ENCODE peak calls at places on chromosomes 5 and 9, in four cellular contexts. I is thoracic aorta, B is mesothelial cell of epicardium, R is kidney. D is an unnamed sample.

GRCh38 chr5:146565764-146566163 is 49.8 kb upstream of the GPR151 start:
- DNase-seq in R (no peak), B (no peak), I (no peak), D (no peak)

GRCh38 chr5:106640511-106640910 is 1030.2 kb downstream of the EFNA5 start:
- DNase-seq in R (no peak), B (no peak), I (no peak), D (no peak)

GRCh38 chr5:176739461-176740051 is 70.8 kb upstream of the UNC5A start:
- DNase-seq in B (no peak), I (no peak), R (no peak), D (no peak)

GRCh38 chr5:15252331-15252730 is 247.6 kb upstream of the FBXL7 start:
- DNase-seq in R (no peak), I (no peak), B (no peak), D (no peak)

GRCh38 chr9:133144142-133144886 is 19.4 kb downstream of the GBGT1 start:
- DNase-seq in I (peak), B (peak), R (peak), D (peak)

GRCh38 chr9:10265102-10265708 is 347.6 kb downstream of the PTPRD start:
- DNase-seq in B (no peak), I (no peak), R (no peak), D (no peak)

GRCh38 chr9:33750307-33750838 is 45.0 kb upstream of the PRSS3 start:
- DNase-seq in B (no peak), R (no peak), I (no peak), D (no peak)

GRCh38 chr9:130023994-130024596 is 18.9 kb downstream of the FNBP1 start:
- DNase-seq in I (no peak), B (no peak), R (no peak), D (no peak)

GRCh38 chr9:78590068-78590467 is 293.1 kb downstream of the PSAT1 start:
- DNase-seq in R (no peak), I (no peak), B (no peak), D (no peak)

GRCh38 chr9:82206490-82206889 is 217.9 kb downstream of the SPATA31D1 start:
- DNase-seq in B (no peak), I (no peak), R (no peak), D (no peak)

GRCh38 chr9:120032639-120033038 is 547.3 kb downstream of the CDK5RAP2 start:
- DNase-seq in B (no peak), I (no peak), R (no peak), D (no peak)

GRCh38 chr9:113343732-113344231 is 3.7 kb upstream of the WDR31 start:
- DNase-seq in R (peak), B (peak), I (peak), D (no peak)

GRCh38 chr9:130143974-130144373 is 28.2 kb upstream of the NCS1 start:
- DNase-seq in R (no peak), B (no peak), I (no peak), D (no peak)

GRCh38 chr9:131096490-131097258 is at the start of gene AIF1L:
- DNase-seq in I (no peak), R (peak), B (peak), D (no peak)

GRCh38 chr5:2910401-2911175 is 159.1 kb upstream of the IRX2 start:
- DNase-seq in I (no peak), B (no peak), R (no peak), D (no peak)

GRCh38 chr5:71955718-71956117 is 151.6 kb upstream of the MAP1B start:
- DNase-seq in B (no peak), I (no peak), R (no peak), D (no peak)

GRCh38 chr9:87853843-87854242 is 28.8 kb upstream of the SPATA31E1 start:
- DNase-seq in R (no peak), B (no peak), I (no peak), D (no peak)

GRCh38 chr9:109182940-109183798 is 16.1 kb upstream of the FRRS1L start:
- DNase-seq in I (no peak), B (no peak), R (no peak), D (no peak)

GRCh38 chr5:177476531-177477233 is 3.2 kb upstream of the DBN1 start:
- DNase-seq in B (no peak), I (peak), R (peak), D (no peak)

GRCh38 chr5:174998131-174998730 is 273.8 kb downstream of the MSX2 start:
- DNase-seq in R (no peak), B (no peak), I (no peak), D (no peak)

GRCh38 chr5:15191012-15191411 is 309.0 kb upstream of the FBXL7 start:
- DNase-seq in I (no peak), R (no peak), B (no peak), D (no peak)

GRCh38 chr9:130607640-130608420 is 28.5 kb downstream of the FUBP3 start:
- DNase-seq in I (no peak), B (no peak), R (no peak), D (no peak)

GRCh38 chr5:97071101-97071500 is 71.3 kb downstream of the LIX1 start:
- DNase-seq in I (no peak), R (no peak), B (no peak), D (no peak)

GRCh38 chr9:95435074-95435728 is 81.6 kb downstream of the PTCH1 start:
- DNase-seq in I (no peak), R (no peak), B (no peak), D (no peak)

GRCh38 chr5:155952486-155953105 is 374.4 kb upstream of the SGCD start:
- DNase-seq in B (no peak), I (no peak), R (no peak), D (no peak)

GRCh38 chr5:52710972-52711596 is 76.6 kb upstream of the ITGA1 start:
- DNase-seq in B (no peak), I (no peak), R (no peak), D (no peak)

GRCh38 chr5:115559524-115559923 is 14.9 kb upstream of the FEM1C start:
- DNase-seq in I (no peak), R (no peak), B (no peak), D (no peak)

GRCh38 chr5:52743970-52744369 is 43.7 kb upstream of the ITGA1 start:
- DNase-seq in B (no peak), R (no peak), I (no peak), D (no peak)

GRCh38 chr5:32276173-32276853 is 36.4 kb downstream of the MTMR12 start:
- DNase-seq in I (no peak), B (no peak), R (no peak), D (no peak)

GRCh38 chr5:9564752-9565151 is 18.9 kb upstream of the SEMA5A start:
- DNase-seq in I (no peak), B (no peak), R (no peak), D (no peak)

GRCh38 chr9:137982132-137982666 is 104.6 kb downstream of the CACNA1B start:
- DNase-seq in B (no peak), I (no peak), R (no peak), D (no peak)

GRCh38 chr9:83065233-83065632 is 2.3 kb upstream of the RASEF start:
- DNase-seq in B (no peak), R (no peak), I (no peak), D (no peak)

GRCh38 chr9:89755835-89756234 is 151.0 kb downstream of the GADD45G start:
- DNase-seq in I (no peak), R (no peak), B (no peak), D (no peak)

GRCh38 chr5:56815657-56816545 is 552 bp downstream of the MAP3K1 start:
- DNase-seq in I (no peak), B (peak), R (peak), D (peak)

GRCh38 chr5:145811834-145812625 is 23.1 kb downstream of the PRELID2 start:
- DNase-seq in R (no peak), I (no peak), B (no peak), D (no peak)

GRCh38 chr5:129392681-129393080 is 67.4 kb upstream of the ADAMTS19 start:
- DNase-seq in B (no peak), R (no peak), I (no peak), D (no peak)

GRCh38 chr9:90035471-90035870 is 430.7 kb downstream of the GADD45G start:
- DNase-seq in I (no peak), R (no peak), B (no peak), D (no peak)

GRCh38 chr5:35938518-35939227 is at the start of gene CAPSL:
- DNase-seq in I (no peak), R (no peak), B (peak), D (no peak)

DNA sequence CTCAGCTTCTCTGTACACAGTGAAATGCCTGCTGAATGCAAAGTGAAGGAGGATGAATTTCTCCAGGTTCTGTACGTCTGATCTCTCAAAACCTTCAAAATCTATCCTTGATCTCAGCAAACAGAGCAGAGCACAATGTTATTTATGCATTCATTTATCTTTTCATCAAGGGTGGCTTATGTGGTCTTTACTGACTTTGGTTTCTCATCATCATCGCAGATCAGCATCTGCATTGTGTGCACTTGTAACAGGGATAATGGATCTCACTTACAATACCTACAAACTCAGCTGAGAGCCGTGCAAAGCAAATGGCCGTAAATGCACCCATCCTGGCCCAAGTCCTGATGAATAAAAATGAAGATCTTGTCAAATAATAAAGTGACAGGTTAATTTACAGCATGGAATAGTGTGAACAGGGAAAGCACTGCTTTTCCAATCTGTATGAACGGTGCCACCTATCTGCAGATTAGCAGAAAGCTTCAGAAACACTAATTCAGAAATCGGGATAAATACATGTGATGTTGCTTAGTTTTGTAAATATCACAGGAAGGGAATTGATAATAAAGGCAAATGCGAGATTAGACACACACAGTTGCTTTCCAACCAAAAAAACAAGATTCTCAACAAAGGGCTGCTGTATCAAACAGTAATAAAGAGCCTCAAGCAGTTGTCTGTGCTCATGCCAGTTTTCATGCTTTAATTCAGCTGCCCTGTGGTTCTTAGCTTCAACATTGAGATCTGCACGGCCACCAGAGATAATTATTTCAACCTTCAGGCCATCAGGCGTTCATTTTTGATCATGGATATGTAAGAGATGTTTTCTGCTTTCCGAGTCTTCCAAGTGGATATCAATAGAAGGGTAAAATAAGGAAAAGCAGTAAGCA is 153.3 kb upstream of the POU5F2 start:
- DNase-seq in R (no peak), B (no peak), I (no peak), D (no peak)
- TF ChIP-seq CTCF in R (no peak), B (no peak), I (no peak), D (no peak)

GRCh38 chr5:144040615-144041394 is 129.7 kb downstream of the YIPF5 start:
- DNase-seq in R (no peak), I (no peak), B (no peak), D (no peak)
- TF ChIP-seq CTCF in R (no peak), I (no peak), B (no peak), D (no peak)

GRCh38 chr9:68861436-68861835 is 152.5 kb downstream of the PRKACG start:
- DNase-seq in R (no peak), B (no peak), I (no peak), D (no peak)

DNA sequence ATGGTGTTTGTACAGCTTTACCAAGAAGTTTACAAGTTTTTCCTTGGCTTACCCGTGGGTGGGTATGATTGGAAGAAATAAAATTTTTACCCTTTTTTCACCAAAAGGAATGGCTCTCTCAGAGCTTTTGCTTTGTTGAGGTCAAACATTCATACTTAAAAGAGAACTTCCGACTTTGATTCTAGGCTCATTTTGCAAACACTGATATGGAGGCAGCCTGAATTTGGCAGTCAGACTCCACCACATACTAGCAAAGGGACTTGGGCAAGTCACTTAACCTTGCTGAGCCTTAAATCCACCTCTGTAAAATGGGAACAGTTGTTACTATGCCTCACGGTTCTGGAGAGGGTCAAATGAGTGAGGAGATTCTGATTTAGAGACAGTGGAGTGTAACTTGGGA is 153.5 kb downstream of the PRKACG start:
- DNase-seq in I (no peak), B (no peak), R (no peak), D (no peak)
- TF ChIP-seq CTCF in I (no peak), B (no peak), R (no peak), D (no peak)

DNA sequence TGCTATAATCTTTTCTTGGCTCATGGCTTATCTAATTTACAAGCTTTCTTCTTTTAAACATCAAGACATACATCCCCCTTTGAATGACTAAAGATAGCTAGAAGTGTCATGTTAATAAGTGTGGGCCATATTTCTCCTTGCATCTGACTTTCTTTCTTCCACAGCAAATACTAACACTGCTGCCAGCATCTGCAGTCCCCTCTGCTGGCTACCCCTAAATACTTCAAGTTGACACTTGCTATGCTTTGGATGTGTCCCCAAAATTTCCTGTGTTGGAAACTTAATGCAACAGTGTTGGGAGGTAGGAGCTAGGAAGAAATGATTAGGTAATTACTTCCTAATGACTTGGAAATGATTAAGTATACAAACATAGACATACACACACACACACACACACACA is 459.0 kb upstream of the ST8SIA4 start:
- DNase-seq in R (no peak), I (no peak), B (no peak), D (no peak)
- TF ChIP-seq CTCF in R (no peak), I (no peak), B (no peak), D (no peak)

GRCh38 chr5:153625826-153626354 is 135.4 kb downstream of the GRIA1 start:
- DNase-seq in R (no peak), I (no peak), B (no peak), D (no peak)

GRCh38 chr5:153630546-153630945 is 140.1 kb downstream of the GRIA1 start:
- DNase-seq in B (no peak), R (no peak), I (no peak), D (no peak)

GRCh38 chr5:153626836-153627235 is 136.4 kb downstream of the GRIA1 start:
- DNase-seq in B (no peak), I (no peak), R (no peak), D (no peak)

GRCh38 chr5:153629496-153629895 is 139.0 kb downstream of the GRIA1 start:
- DNase-seq in R (no peak), B (no peak), I (no peak), D (no peak)

GRCh38 chr5:153629027-153629426 is 138.6 kb downstream of the GRIA1 start:
- DNase-seq in I (peak), R (peak), B (no peak), D (no peak)
- TF ChIP-seq CTCF in I (no peak), R (no peak), B (no peak), D (no peak)

GRCh38 chr5:134551891-134552290 is 26.4 kb downstream of the JADE2 start:
- DNase-seq in R (no peak), B (no peak), I (no peak), D (no peak)

GRCh38 chr5:134547999-134548626 is 22.6 kb downstream of the JADE2 start:
- DNase-seq in R (no peak), I (no peak), B (no peak), D (no peak)

GRCh38 chr5:134550271-134551214 is 25.1 kb downstream of the JADE2 start:
- DNase-seq in R (no peak), I (no peak), B (no peak), D (no peak)

GRCh38 chr5:134547579-134547978 is 22.1 kb downstream of the JADE2 start:
- DNase-seq in I (no peak), B (no peak), R (peak), D (no peak)

DNA sequence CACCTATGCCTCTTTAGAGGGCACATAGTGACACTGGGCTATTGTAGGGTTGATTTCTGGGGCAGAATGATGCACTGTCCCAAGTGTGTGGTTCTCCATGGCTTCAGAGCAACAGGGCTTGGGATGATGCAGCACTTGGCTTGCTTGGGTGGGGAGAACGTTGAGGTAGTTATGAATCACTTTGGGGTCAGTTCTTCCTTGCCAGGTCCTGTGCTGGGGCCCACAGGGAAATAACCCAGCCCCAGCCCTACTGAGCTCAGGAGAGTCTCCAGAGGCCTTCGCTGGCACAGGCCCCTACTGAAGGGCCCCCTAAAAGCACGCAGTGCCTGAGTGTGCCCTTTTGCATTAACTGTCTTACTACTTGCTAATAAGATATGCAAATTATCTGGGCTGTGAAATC is 24.2 kb downstream of the JADE2 start:
- DNase-seq in B (no peak), I (no peak), R (no peak), D (peak)
- TF ChIP-seq CTCF in B (no peak), I (no peak), R (no peak), D (no peak)